ENCODE peak calls at places on chromosomes 3 and 15, in nine cellular contexts. One of them, this sample, is unnamed.

GRCh38 chr3:12139111-12139511 is 19.6 kb downstream of the TIMP4 start:
- DNase-seq in heart left ventricle: no peak
- DNase-seq in CD8-positive, alpha-beta T cell: no peak
- DNase-seq in BJ: no peak
- DNase-seq in transverse colon: peak
- DNase-seq in hepatocyte: peak
- DNase-seq in cardiac fibroblast: peak
- DNase-seq in IMR-90: peak
- DNase-seq in testis: peak
- DNase-seq in this sample: peak

GRCh38 chr3:125043599-125044151 is 12.1 kb downstream of the HEG1 start:
- DNase-seq in hepatocyte: no peak
- DNase-seq in testis: no peak
- DNase-seq in heart left ventricle: peak
- DNase-seq in transverse colon: peak
- DNase-seq in CD8-positive, alpha-beta T cell: no peak
- DNase-seq in IMR-90: no peak
- DNase-seq in cardiac fibroblast: no peak
- DNase-seq in BJ: no peak
- DNase-seq in this sample: no peak

GRCh38 chr3:8512234-8512633 is 10.6 kb downstream of the LMCD1 start:
- DNase-seq in BJ: no peak
- DNase-seq in heart left ventricle: no peak
- DNase-seq in IMR-90: no peak
- DNase-seq in cardiac fibroblast: no peak
- DNase-seq in CD8-positive, alpha-beta T cell: no peak
- DNase-seq in testis: no peak
- DNase-seq in hepatocyte: no peak
- DNase-seq in transverse colon: no peak
- DNase-seq in this sample: no peak

GRCh38 chr15:49330166-49330565 is 92.9 kb upstream of the FGF7 start:
- DNase-seq in testis: no peak
- DNase-seq in heart left ventricle: no peak
- DNase-seq in transverse colon: no peak
- DNase-seq in BJ: no peak
- DNase-seq in hepatocyte: no peak
- DNase-seq in IMR-90: peak
- DNase-seq in CD8-positive, alpha-beta T cell: no peak
- DNase-seq in cardiac fibroblast: no peak
- DNase-seq in this sample: no peak

GRCh38 chr15:52076889-52077781 is 35.4 kb downstream of the BCL2L10 start:
- DNase-seq in hepatocyte: peak
- DNase-seq in IMR-90: peak
- DNase-seq in transverse colon: peak
- DNase-seq in CD8-positive, alpha-beta T cell: no peak
- DNase-seq in testis: no peak
- DNase-seq in BJ: peak
- DNase-seq in cardiac fibroblast: peak
- DNase-seq in heart left ventricle: no peak
- DNase-seq in this sample: peak

GRCh38 chr15:77122576-77122975 is 51.7 kb upstream of the TSPAN3 start:
- DNase-seq in transverse colon: no peak
- DNase-seq in testis: no peak
- DNase-seq in IMR-90: no peak
- DNase-seq in heart left ventricle: no peak
- DNase-seq in hepatocyte: no peak
- DNase-seq in BJ: no peak
- DNase-seq in CD8-positive, alpha-beta T cell: no peak
- DNase-seq in cardiac fibroblast: no peak
- DNase-seq in this sample: peak

GRCh38 chr15:31801152-31801551 is 229.2 kb upstream of the CHRNA7 start:
- DNase-seq in cardiac fibroblast: no peak
- DNase-seq in heart left ventricle: no peak
- DNase-seq in hepatocyte: no peak
- DNase-seq in testis: peak
- DNase-seq in transverse colon: no peak
- DNase-seq in BJ: no peak
- DNase-seq in CD8-positive, alpha-beta T cell: no peak
- DNase-seq in IMR-90: no peak
- DNase-seq in this sample: no peak

GRCh38 chr3:119436977-119437376 is 26.4 kb downstream of the TMEM39A start:
- DNase-seq in BJ: no peak
- DNase-seq in heart left ventricle: no peak
- DNase-seq in testis: no peak
- DNase-seq in transverse colon: no peak
- DNase-seq in hepatocyte: no peak
- DNase-seq in cardiac fibroblast: no peak
- DNase-seq in IMR-90: no peak
- DNase-seq in CD8-positive, alpha-beta T cell: no peak
- DNase-seq in this sample: no peak

GRCh38 chr15:92845109-92845508 is 55.0 kb upstream of the CHD2 start:
- DNase-seq in CD8-positive, alpha-beta T cell: no peak
- DNase-seq in hepatocyte: peak
- DNase-seq in transverse colon: no peak
- DNase-seq in BJ: no peak
- DNase-seq in cardiac fibroblast: peak
- DNase-seq in IMR-90: peak
- DNase-seq in testis: no peak
- DNase-seq in heart left ventricle: no peak
- DNase-seq in this sample: peak

DNA sequence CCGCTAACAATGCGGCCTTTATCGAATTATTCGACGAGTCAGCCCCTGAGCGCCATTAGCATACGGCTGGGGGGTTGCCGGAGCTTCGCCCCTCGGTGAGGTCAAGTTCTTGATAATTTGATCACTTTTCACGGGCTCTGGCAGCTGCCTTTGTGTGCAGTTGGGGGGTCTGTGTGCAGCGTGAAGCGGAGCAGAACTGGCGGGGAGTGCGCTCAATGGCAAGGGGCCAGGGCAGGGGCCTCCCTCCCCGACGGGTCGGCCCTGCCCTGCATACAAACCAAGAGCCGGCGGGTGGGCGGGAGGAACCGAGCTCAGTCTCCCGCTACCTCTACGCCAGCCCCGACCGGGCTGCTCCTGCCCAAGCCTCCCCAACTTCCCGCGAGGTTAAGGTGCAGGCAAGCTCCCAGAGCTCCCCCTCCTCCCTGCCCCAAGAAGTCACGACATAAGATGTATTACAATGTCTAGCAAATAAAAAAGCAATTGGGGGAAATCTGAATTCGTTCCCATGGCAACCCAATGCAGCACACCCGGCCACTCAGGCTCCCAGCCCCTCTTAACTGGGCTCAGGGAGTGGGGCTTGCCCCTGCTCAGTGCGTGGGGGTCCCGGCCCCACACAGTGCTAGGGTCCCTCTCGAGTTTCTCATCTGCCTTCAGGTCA is 34.1 kb upstream of the POLG start:
- DNase-seq in CD8-positive, alpha-beta T cell: no peak
- DNase-seq in hepatocyte: no peak
- DNase-seq in heart left ventricle: no peak
- DNase-seq in cardiac fibroblast: no peak
- DNase-seq in BJ: no peak
- DNase-seq in testis: no peak
- DNase-seq in IMR-90: no peak
- DNase-seq in transverse colon: no peak
- DNase-seq in this sample: no peak
- H3K4me3 ChIP-seq in CD8-positive, alpha-beta T cell: no peak
- H3K4me3 ChIP-seq in hepatocyte: no peak
- H3K4me3 ChIP-seq in heart left ventricle: no peak
- H3K4me3 ChIP-seq in cardiac fibroblast: no peak
- H3K4me3 ChIP-seq in BJ: no peak
- H3K4me3 ChIP-seq in testis: no peak
- H3K4me3 ChIP-seq in IMR-90: no peak
- H3K4me3 ChIP-seq in transverse colon: no peak
- H3K4me3 ChIP-seq in this sample: no peak

DNA sequence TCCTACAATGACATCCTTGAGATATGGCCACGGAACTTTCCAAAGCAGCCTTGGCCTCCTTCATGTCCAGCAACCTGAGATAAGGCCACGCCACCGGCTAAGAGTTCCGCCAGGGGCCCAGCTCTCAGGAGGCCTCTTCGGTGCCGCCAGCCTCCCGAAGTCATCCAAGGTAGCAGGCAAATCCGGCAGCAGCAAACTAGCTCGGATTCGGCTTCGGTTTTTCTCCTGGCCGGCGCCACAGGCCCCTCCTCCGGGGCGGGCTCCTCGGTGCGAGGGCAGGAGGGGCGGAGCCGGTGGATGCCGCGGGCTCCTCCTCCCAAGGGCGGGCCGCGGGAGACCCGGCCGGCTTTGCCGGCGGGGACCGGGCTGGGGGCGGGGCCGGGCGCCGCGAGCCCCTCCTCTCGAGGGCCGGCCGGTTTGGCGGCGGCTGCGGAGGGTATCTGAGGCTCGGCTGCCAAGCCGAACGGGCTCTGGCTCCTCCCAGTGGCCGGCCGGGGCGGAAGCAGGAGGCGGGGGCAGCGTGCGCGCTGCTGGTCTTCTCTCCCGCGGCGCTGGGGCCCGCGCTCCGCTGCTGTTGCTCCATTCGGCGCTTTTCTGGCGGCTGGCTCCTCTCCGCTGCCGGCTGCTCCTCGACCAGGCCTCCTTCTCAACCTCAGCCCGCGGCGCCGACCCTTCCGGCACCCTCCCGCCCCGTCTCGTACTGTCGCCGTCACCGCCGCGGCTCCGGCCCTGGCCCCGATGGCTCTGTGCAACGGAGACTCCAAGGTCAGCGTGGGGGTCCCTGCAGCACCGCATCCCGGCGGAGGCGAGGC is at the start of gene GMPS:
- DNase-seq in CD8-positive, alpha-beta T cell: peak
- DNase-seq in cardiac fibroblast: peak
- DNase-seq in testis: peak
- DNase-seq in hepatocyte: peak
- DNase-seq in transverse colon: peak
- DNase-seq in IMR-90: peak
- DNase-seq in heart left ventricle: peak
- DNase-seq in BJ: peak
- DNase-seq in this sample: peak
- TF ChIP-seq CTCF in CD8-positive, alpha-beta T cell: peak
- TF ChIP-seq CTCF in cardiac fibroblast: no peak
- TF ChIP-seq CTCF in testis: peak
- TF ChIP-seq CTCF in hepatocyte: peak
- TF ChIP-seq CTCF in transverse colon: peak
- TF ChIP-seq CTCF in IMR-90: peak
- TF ChIP-seq CTCF in heart left ventricle: peak
- TF ChIP-seq CTCF in BJ: peak
- TF ChIP-seq CTCF in this sample: peak

GRCh38 chr3:18236726-18237125 is 188.4 kb downstream of the SATB1 start:
- DNase-seq in IMR-90: no peak
- DNase-seq in CD8-positive, alpha-beta T cell: no peak
- DNase-seq in transverse colon: no peak
- DNase-seq in cardiac fibroblast: no peak
- DNase-seq in BJ: no peak
- DNase-seq in hepatocyte: no peak
- DNase-seq in testis: no peak
- DNase-seq in heart left ventricle: no peak
- DNase-seq in this sample: no peak

GRCh38 chr3:18238721-18239331 is 186.3 kb downstream of the SATB1 start:
- DNase-seq in transverse colon: no peak
- DNase-seq in IMR-90: no peak
- DNase-seq in BJ: no peak
- DNase-seq in testis: no peak
- DNase-seq in cardiac fibroblast: peak
- DNase-seq in hepatocyte: no peak
- DNase-seq in heart left ventricle: no peak
- DNase-seq in CD8-positive, alpha-beta T cell: no peak
- DNase-seq in this sample: no peak

GRCh38 chr3:18237251-18238005 is 187.7 kb downstream of the SATB1 start:
- DNase-seq in testis: no peak
- DNase-seq in transverse colon: no peak
- DNase-seq in IMR-90: peak
- DNase-seq in heart left ventricle: no peak
- DNase-seq in CD8-positive, alpha-beta T cell: no peak
- DNase-seq in BJ: no peak
- DNase-seq in hepatocyte: no peak
- DNase-seq in cardiac fibroblast: peak
- DNase-seq in this sample: peak

GRCh38 chr3:18241837-18242236 is 183.3 kb downstream of the SATB1 start:
- DNase-seq in heart left ventricle: no peak
- DNase-seq in CD8-positive, alpha-beta T cell: no peak
- DNase-seq in testis: no peak
- DNase-seq in cardiac fibroblast: no peak
- DNase-seq in IMR-90: no peak
- DNase-seq in BJ: no peak
- DNase-seq in transverse colon: no peak
- DNase-seq in hepatocyte: no peak
- DNase-seq in this sample: no peak

DNA sequence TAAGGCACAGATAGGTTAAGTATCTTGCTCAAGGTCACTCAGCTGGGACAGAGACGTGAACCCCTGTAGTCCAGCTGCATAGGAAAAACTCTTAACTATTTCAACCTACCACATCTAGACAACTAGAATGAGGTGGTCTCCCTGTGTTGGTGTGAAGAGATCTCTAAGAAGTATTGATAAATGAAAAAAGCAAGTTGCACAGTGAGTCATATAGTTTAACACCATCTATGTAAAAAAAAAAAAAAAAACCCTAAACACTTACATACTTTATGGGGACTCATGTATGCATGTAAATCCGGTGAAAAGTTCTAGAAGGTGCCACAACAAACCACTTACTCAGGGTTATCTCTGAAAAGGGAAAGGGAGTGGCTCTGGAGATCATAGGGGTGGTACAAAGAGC is 185.5 kb downstream of the SATB1 start:
- DNase-seq in BJ: no peak
- DNase-seq in hepatocyte: no peak
- DNase-seq in transverse colon: no peak
- DNase-seq in testis: no peak
- DNase-seq in IMR-90: no peak
- DNase-seq in CD8-positive, alpha-beta T cell: no peak
- DNase-seq in cardiac fibroblast: no peak
- DNase-seq in heart left ventricle: no peak
- DNase-seq in this sample: no peak
- H3K4me3 ChIP-seq in BJ: no peak
- H3K4me3 ChIP-seq in hepatocyte: no peak
- H3K4me3 ChIP-seq in transverse colon: no peak
- H3K4me3 ChIP-seq in testis: no peak
- H3K4me3 ChIP-seq in IMR-90: no peak
- H3K4me3 ChIP-seq in CD8-positive, alpha-beta T cell: no peak
- H3K4me3 ChIP-seq in cardiac fibroblast: no peak
- H3K4me3 ChIP-seq in heart left ventricle: no peak
- H3K4me3 ChIP-seq in this sample: no peak

DNA sequence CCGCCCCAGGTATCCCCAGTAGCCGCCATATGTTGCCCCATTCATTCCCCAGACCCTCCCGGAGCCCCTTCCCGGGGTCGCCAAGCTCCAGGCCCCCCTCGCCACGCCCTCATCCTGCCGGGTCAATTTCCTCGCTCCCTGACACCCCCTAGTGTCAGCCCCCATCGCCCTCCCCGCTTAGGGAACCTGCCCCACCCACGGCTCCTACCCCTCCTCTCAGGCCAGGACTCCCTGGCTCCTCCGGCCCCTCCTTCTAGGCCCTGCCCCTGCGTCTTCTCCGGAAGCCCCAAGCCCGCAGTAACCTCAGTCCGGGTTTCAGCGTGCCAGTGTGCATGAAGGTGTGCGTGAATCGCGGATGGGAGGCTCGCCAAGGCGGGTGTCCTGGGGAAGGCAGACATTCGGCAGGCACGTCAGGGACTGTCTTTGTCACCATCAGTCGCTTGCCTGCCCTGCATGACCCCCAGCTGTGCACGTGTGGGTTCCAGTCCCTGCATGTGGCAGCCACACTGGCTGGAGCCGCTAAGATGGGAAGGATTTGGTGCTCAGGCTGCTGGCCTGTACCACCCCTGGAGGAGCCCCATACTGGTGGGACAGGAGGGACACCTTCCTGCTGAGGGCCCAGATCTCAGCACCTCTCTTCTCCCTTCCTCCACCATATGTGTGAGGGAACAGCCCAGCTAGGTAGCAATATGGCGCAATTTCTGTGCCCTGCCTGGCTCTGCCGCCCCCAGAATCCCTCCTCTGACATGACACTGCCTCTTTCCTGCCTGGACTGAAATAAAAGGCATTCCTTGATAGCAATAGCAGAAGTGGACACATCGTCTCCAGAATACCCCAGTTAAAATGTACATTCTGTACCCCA is 704 bp downstream of the DISP2 start:
- DNase-seq in BJ: no peak
- DNase-seq in heart left ventricle: no peak
- DNase-seq in cardiac fibroblast: no peak
- DNase-seq in CD8-positive, alpha-beta T cell: peak
- DNase-seq in transverse colon: peak
- DNase-seq in hepatocyte: no peak
- DNase-seq in testis: no peak
- DNase-seq in IMR-90: no peak
- DNase-seq in this sample: peak
- TF ChIP-seq CTCF in BJ: peak
- TF ChIP-seq CTCF in heart left ventricle: no peak
- TF ChIP-seq CTCF in cardiac fibroblast: peak
- TF ChIP-seq CTCF in CD8-positive, alpha-beta T cell: no peak
- TF ChIP-seq CTCF in transverse colon: no peak
- TF ChIP-seq CTCF in hepatocyte: peak
- TF ChIP-seq CTCF in testis: no peak
- TF ChIP-seq CTCF in IMR-90: peak
- TF ChIP-seq CTCF in this sample: no peak

This sample was measured in GM12865.